ENCODE peak calls at places on chromosomes 4 and X, in nine cellular contexts. E is fibroblast of the conjunctiva; I is activated gamma-delta T cell treated with anti-CD3 and anti-CD28 coated beads, Interleukin-2, amount 50 U/mL, for 16 hours; O is HEK293T; V is activated CD4-positive, alpha-beta T cell treated with anti-CD3 and anti-CD28 coated beads, Interleukin-2, amount 50 U/mL, for 1 hour; L is fibroblast of lung; N is epithelial cell of esophagus; F is stimulated activated CD4-positive, alpha-beta T cell treated with anti-CD3 and anti-CD28 coated beads, Interleukin-15, amount 100 ng/mL, for 24 hours; P is progenitor cell of endocrine pancreas. A is an unnamed sample.

GRCh38 chrX:50108264-50108663 is 92.5 kb downstream of the AKAP4 start:
- DNase-seq in E (no peak), I (no peak), O (no peak), V (no peak), L (no peak), N (no peak), F (no peak), P (no peak), A (no peak)

GRCh38 chr4:18535948-18536347 is 514.4 kb upstream of the LCORL start:
- DNase-seq in E (no peak), I (no peak), O (no peak), V (no peak), L (no peak), N (no peak), F (no peak), P (no peak), A (no peak)

GRCh38 chrX:103554687-103555417 is 30.5 kb upstream of the TCEAL4 start:
- DNase-seq in E (peak; percentile 60), I (peak; percentile 26), O (peak; percentile 88), V (peak; percentile 60), L (peak; percentile 54), N (peak; percentile 56), F (peak; percentile 76), P (peak; percentile 27), A (peak; percentile 70)

GRCh38 chr4:42733380-42733779 is 76.5 kb upstream of the ATP8A1 start:
- DNase-seq in E (no peak), I (no peak), O (no peak), V (no peak), L (no peak), N (no peak), F (no peak), P (no peak), A (no peak)

GRCh38 chr4:141473026-141473540 is 163.3 kb upstream of the IL15 start:
- DNase-seq in E (no peak), I (no peak), O (no peak), V (no peak), L (peak; percentile 29), N (no peak), F (no peak), P (no peak), A (no peak)

GRCh38 chrX:66622209-66622608 is 16.7 kb downstream of the EDA2R start:
- DNase-seq in E (no peak), I (no peak), O (no peak), V (no peak), L (peak; percentile 42), N (peak; percentile 21), F (no peak), P (no peak), A (no peak)

GRCh38 chrX:73877687-73878086 is 314.7 kb downstream of the CHIC1 start:
- DNase-seq in E (no peak), I (no peak), O (no peak), V (no peak), L (peak; percentile 3), N (no peak), F (no peak), P (no peak), A (no peak)

GRCh38 chrX:28586291-28586690 is 955 bp upstream of the IL1RAPL1 start:
- DNase-seq in E (no peak), I (no peak), O (no peak), V (no peak), L (peak; percentile 61), N (peak; percentile 1), F (no peak), P (no peak), A (peak; percentile 21)

GRCh38 chr4:112130903-112131302 is 14.4 kb upstream of the FAM241A start:
- DNase-seq in E (no peak), I (no peak), O (peak; percentile 42), V (no peak), L (peak; percentile 65), N (peak; percentile 21), F (no peak), P (no peak), A (no peak)

GRCh38 chrX:95145848-95146540 is 1472.0 kb downstream of the FAM133A start:
- DNase-seq in E (no peak), I (no peak), O (no peak), V (no peak), L (no peak), N (no peak), F (no peak), P (no peak), A (no peak)

GRCh38 chr4:66284991-66285451 is 614.7 kb upstream of the EPHA5 start:
- DNase-seq in E (no peak), I (no peak), O (no peak), V (no peak), L (no peak), N (no peak), F (no peak), P (no peak), A (no peak)

GRCh38 chr4:163071308-163071707 is 95.4 kb downstream of the NAF1 start:
- DNase-seq in E (no peak), I (no peak), O (no peak), V (no peak), L (peak; percentile 20), N (no peak), F (no peak), P (no peak), A (no peak)

GRCh38 chr4:82721819-82722423 is 76.7 kb downstream of the SCD5 start:
- DNase-seq in E (no peak), I (no peak), O (no peak), V (peak; percentile 1), L (peak; percentile 35), N (peak; percentile 33), F (peak; percentile 35), P (no peak), A (peak; percentile 27)

GRCh38 chrX:131729295-131729694 is 185.4 kb downstream of the OR13H1 start:
- DNase-seq in E (peak; percentile 90), I (peak; percentile 62), O (peak; percentile 54), V (no peak), L (peak; percentile 74), N (no peak), F (no peak), P (no peak), A (no peak)

GRCh38 chr4:40630335-40631021 is 814 bp upstream of the RBM47 start:
- DNase-seq in E (no peak), I (no peak), O (peak; percentile 15), V (no peak), L (no peak), N (peak; percentile 81), F (no peak), P (peak; percentile 44), A (peak; percentile 38)

GRCh38 chrX:2391869-2392606 is 108.7 kb downstream of the DHRSX start:
- DNase-seq in E (peak; percentile 21), I (no peak), O (no peak), V (no peak), L (peak; percentile 96), N (peak; percentile 96), F (no peak), P (no peak), A (no peak)

GRCh38 chrX:68832101-68832416 is 3.2 kb downstream of the EFNB1 start:
- DNase-seq in E (peak; percentile 50), I (no peak), O (no peak), V (peak; percentile 3), L (peak; percentile 80), N (peak; percentile 51), F (peak; percentile 52), P (peak; percentile 8), A (no peak)

GRCh38 chr4:76090241-76090691 is 15.8 kb downstream of the ART3 start:
- DNase-seq in E (peak; percentile 53), I (no peak), O (no peak), V (no peak), L (peak; percentile 95), N (peak; percentile 97), F (no peak), P (no peak), A (no peak)

GRCh38 chr4:92529510-92529909 is 225.7 kb downstream of the GRID2 start:
- DNase-seq in E (no peak), I (no peak), O (no peak), V (no peak), L (no peak), N (no peak), F (no peak), P (no peak), A (no peak)

GRCh38 chrX:17242470-17242869 is 132.5 kb upstream of the NHS start:
- DNase-seq in E (peak; percentile 33), I (no peak), O (peak; percentile 45), V (peak; percentile 5), L (peak; percentile 36), N (peak; percentile 51), F (peak; percentile 40), P (peak; percentile 47), A (peak; percentile 33)